ENCODE peak calls at places on chromosomes 3 and 15, in five cellular contexts. A is hippocampal formation, V is OCI-M1, U is anterior cingulate cortex, J is AG08396. P is an unnamed sample.

GRCh38 chr15:89903015-89903857 is 9.4 kb upstream of the AP3S2 start:
- DNase-seq in A (no peak), V (no peak), U (no peak), J (no peak), P (no peak)

GRCh38 chr3:117837391-117837790 is 1127.8 kb downstream of the TUSC7 start:
- DNase-seq in A (peak), V (no peak), U (no peak), J (no peak), P (no peak)

GRCh38 chr3:185519021-185519420 is 20.2 kb upstream of the TMEM41A start:
- DNase-seq in A (no peak), V (no peak), U (no peak), J (no peak), P (no peak)

GRCh38 chr3:177141899-177142651 is 55.2 kb downstream of the TBL1XR1 start:
- DNase-seq in A (no peak), V (no peak), U (no peak), J (no peak), P (no peak)

GRCh38 chr15:62545392-62546227 is 380.5 kb upstream of the C2CD4B start:
- DNase-seq in A (peak), V (no peak), U (peak), J (peak), P (peak)

GRCh38 chr15:68431792-68432401 is at the start of gene ITGA11:
- DNase-seq in A (no peak), V (no peak), U (no peak), J (peak), P (peak)

GRCh38 chr3:127038923-127039581 is 56.1 kb downstream of the PLXNA1 start:
- DNase-seq in A (no peak), V (no peak), U (no peak), J (no peak), P (no peak)

GRCh38 chr3:175731543-175731942 is 872.4 kb downstream of the NAALADL2 start:
- DNase-seq in A (no peak), V (no peak), U (no peak), J (no peak), P (peak)

GRCh38 chr3:3127432-3128010 is 781 bp downstream of the TRNT1 start:
- DNase-seq in A (no peak), V (peak), U (no peak), J (peak), P (no peak)

GRCh38 chr3:72633101-72633500 is 215.1 kb downstream of the SHQ1 start:
- DNase-seq in A (no peak), V (no peak), U (no peak), J (no peak), P (no peak)

GRCh38 chr3:156542101-156543042 is 12.5 kb downstream of the SSR3 start:
- DNase-seq in A (no peak), V (no peak), U (no peak), J (no peak), P (peak)

GRCh38 chr15:39922450-39923092 is 2.5 kb upstream of the GPR176 start:
- DNase-seq in A (no peak), V (peak), U (no peak), J (no peak), P (no peak)

GRCh38 chr15:99925661-99926461 is 192.6 kb upstream of the LYSMD4 start:
- DNase-seq in A (no peak), V (peak), U (no peak), J (no peak), P (peak)

GRCh38 chr3:187762792-187763191 is 17.5 kb upstream of the BCL6 start:
- DNase-seq in A (no peak), V (no peak), U (no peak), J (no peak), P (no peak)

GRCh38 chr3:104960579-104960978 is 406.1 kb upstream of the ALCAM start:
- DNase-seq in A (no peak), V (no peak), U (no peak), J (no peak), P (no peak)

GRCh38 chr3:11356269-11356668 is 84.1 kb downstream of the ATG7 start:
- DNase-seq in A (no peak), V (no peak), U (no peak), J (no peak), P (no peak)

GRCh38 chr3:196144383-196145105 is 62.7 kb upstream of the TFRC start:
- DNase-seq in A (no peak), V (no peak), U (no peak), J (peak), P (no peak)

GRCh38 chr15:90557147-90557546 is 27.4 kb downstream of the CRTC3 start:
- DNase-seq in A (no peak), V (peak), U (no peak), J (no peak), P (no peak)

GRCh38 chr3:146823622-146824021 is 218.5 kb upstream of the PLSCR5 start:
- DNase-seq in A (no peak), V (no peak), U (no peak), J (no peak), P (no peak)

GRCh38 chr15:75961332-75961731 is 50.9 kb downstream of the NRG4 start:
- DNase-seq in A (no peak), V (no peak), U (no peak), J (no peak), P (no peak)

GRCh38 chr3:118478706-118479276 is 555.9 kb downstream of the IGSF11 start:
- DNase-seq in A (no peak), V (no peak), U (no peak), J (no peak), P (no peak)

GRCh38 chr3:100765437-100765975 is 56.2 kb downstream of the TFG start:
- DNase-seq in A (no peak), V (no peak), U (no peak), J (no peak), P (no peak)

GRCh38 chr3:38473229-38473628 is 19.5 kb downstream of the ACVR2B start:
- DNase-seq in A (no peak), V (no peak), U (no peak), J (no peak), P (peak)

GRCh38 chr3:15339786-15340215 is 7.4 kb upstream of the SH3BP5 start:
- DNase-seq in A (no peak), V (peak), U (no peak), J (peak), P (no peak)

GRCh38 chr3:39149498-39150169 is 3.8 kb downstream of the CSRNP1 start:
- DNase-seq in A (no peak), V (no peak), U (no peak), J (no peak), P (no peak)

GRCh38 chr3:151169700-151170224 is 33.3 kb downstream of the GPR171 start:
- DNase-seq in A (no peak), V (peak), U (no peak), J (no peak), P (no peak)

GRCh38 chr15:92343869-92344643 is 49.6 kb upstream of the ST8SIA2 start:
- DNase-seq in A (peak), V (no peak), U (peak), J (no peak), P (peak)

GRCh38 chr3:152622813-152623167 is 212.1 kb upstream of the P2RY1 start:
- DNase-seq in A (no peak), V (no peak), U (no peak), J (no peak), P (no peak)

P was measured in thyroid gland.